ENCODE peak calls at places on chromosome 6, in seven cellular contexts. Y is EH; W is stimulated activated effector memory CD8-positive, alpha-beta T cell treated with anti-CD3 and anti-CD28 coated beads, Interleukin-12 subunit alpha, Interleukin-12 subunit beta, amount 100 ng/mL, for 72 hours; X is activated B cell treated with CpG ODN at 0.5 μM for 24 hours; U is T-helper 9 cell; D is CD4-positive, alpha-beta T cell; F is cardiac muscle cell. M is an unnamed sample.

GRCh38 chr6:150410395-150410794 is 41.6 kb downstream of the IYD start:
- DNase-seq in U (no peak), Y (no peak), D (no peak), F (no peak), W (no peak), X (no peak), M (no peak)

GRCh38 chr6:35328108-35328723 is 14.1 kb upstream of the PPARD start:
- DNase-seq in D (no peak), X (no peak), U (no peak), W (no peak), Y (no peak), F (no peak), M (no peak)

GRCh38 chr6:130625825-130626500 is 201.2 kb upstream of the SMLR1 start:
- DNase-seq in D (no peak), U (no peak), W (no peak), F (no peak), X (no peak), Y (peak; percentile 80), M (no peak)

GRCh38 chr6:25641940-25642666 is 9.9 kb upstream of the SCGN start:
- DNase-seq in Y (no peak), U (no peak), X (no peak), F (no peak), D (no peak), W (no peak), M (no peak)

GRCh38 chr6:37940074-37940847 is 120.7 kb downstream of the ZFAND3 start:
- DNase-seq in X (no peak), Y (peak; percentile 70), D (no peak), W (no peak), F (peak; percentile 52), U (no peak), M (no peak)

GRCh38 chr6:107697682-107698081 is 126.4 kb downstream of the SCML4 start:
- DNase-seq in X (no peak), U (no peak), D (no peak), Y (no peak), F (peak; percentile 64), W (no peak), M (no peak)

GRCh38 chr6:166466178-166467122 is 83.7 kb upstream of the MPC1 start:
- DNase-seq in X (no peak), U (no peak), F (peak; percentile 17), W (no peak), Y (peak; percentile 93), D (no peak), M (no peak)

GRCh38 chr6:255418-256090 is 36.7 kb upstream of the DUSP22 start:
- DNase-seq in D (no peak), X (no peak), W (no peak), F (no peak), Y (no peak), U (no peak), M (no peak)

GRCh38 chr6:95923518-95923917 is 92.3 kb upstream of the FUT9 start:
- DNase-seq in X (no peak), Y (no peak), W (no peak), D (no peak), U (no peak), F (peak; percentile 9), M (no peak)

GRCh38 chr6:11139051-11139960 is 27.8 kb upstream of the ERVFRD-1 start:
- DNase-seq in W (no peak), Y (peak; percentile 58), U (no peak), X (no peak), D (no peak), F (no peak), M (no peak)

GRCh38 chr6:11969092-11969491 is 43.0 kb upstream of the HIVEP1 start:
- DNase-seq in D (no peak), U (no peak), Y (peak; percentile 80), X (no peak), F (no peak), W (no peak), M (no peak)

GRCh38 chr6:33994198-33995045 is 151.5 kb downstream of the GRM4 start:
- DNase-seq in W (no peak), U (no peak), Y (no peak), X (no peak), F (no peak), D (no peak), M (no peak)

GRCh38 chr6:20630617-20631448 is 96.6 kb downstream of the CDKAL1 start:
- DNase-seq in X (no peak), Y (no peak), U (no peak), D (no peak), F (no peak), W (no peak), M (no peak)

GRCh38 chr6:166997768-166998255 is 1.4 kb upstream of the CEP43 start:
- DNase-seq in F (peak; percentile 68), X (peak; percentile 42), U (peak; percentile 19), D (peak; percentile 45), W (peak; percentile 18), Y (peak; percentile 76), M (peak; percentile 64)

GRCh38 chr6:139003751-139004150 is 15.7 kb upstream of the REPS1 start:
- DNase-seq in F (no peak), W (no peak), X (no peak), D (no peak), U (no peak), Y (no peak), M (no peak)

GRCh38 chr6:14784596-14785360 is 461.1 kb upstream of the JARID2 start:
- DNase-seq in Y (no peak), X (no peak), F (no peak), W (no peak), D (no peak), U (no peak), M (no peak)

GRCh38 chr6:4776493-4776966 is 326 bp downstream of the CDYL start:
- DNase-seq in F (peak; percentile 79), X (no peak), U (peak; percentile 28), Y (no peak), W (no peak), D (peak; percentile 23), M (peak; percentile 20)

GRCh38 chr6:106609699-106610098 is 19.6 kb downstream of the RTN4IP1 start:
- DNase-seq in Y (peak; percentile 16), X (no peak), U (no peak), F (peak; percentile 47), D (no peak), W (no peak), M (no peak)

GRCh38 chr6:45293306-45293705 is 34.8 kb upstream of the RUNX2 start:
- DNase-seq in X (no peak), F (no peak), Y (no peak), W (no peak), U (no peak), D (no peak), M (no peak)